ENCODE peak calls at places on chromosome 3, in ten cellular contexts. I is stomach, B is uterus, U is breast epithelium, F is transverse colon, J is esophagus squamous epithelium, X is heart left ventricle, H is upper lobe of left lung, K is HCT116, N is spleen. W is an unnamed sample.

GRCh38 chr3:96236499-96236898 is 577.9 kb upstream of the EPHA6 start:
- DNase-seq in N (no peak), K (no peak), F (no peak), I (no peak), H (no peak), X (no peak), B (no peak), U (no peak), J (no peak), W (no peak)

GRCh38 chr3:2540115-2540514 is 441.4 kb downstream of the CNTN4 start:
- DNase-seq in J (no peak), N (no peak), B (no peak), X (no peak), H (no peak), K (no peak), I (no peak), U (no peak), F (no peak), W (no peak)

GRCh38 chr3:124813541-124813940 is 73.6 kb downstream of the ITGB5 start:
- DNase-seq in K (no peak), U (no peak), J (no peak), I (no peak), B (no peak), H (no peak), X (no peak), N (no peak), F (no peak), W (no peak)

GRCh38 chr3:12990306-12990705 is 82.9 kb downstream of the IQSEC1 start:
- DNase-seq in X (no peak), U (peak; percentile 54), J (no peak), F (peak; percentile 3), H (no peak), B (no peak), N (peak; percentile 52), K (no peak), I (no peak), W (no peak)

GRCh38 chr3:45551214-45552010 is 43.1 kb upstream of the LIMD1 start:
- DNase-seq in N (no peak), B (peak; percentile 83), I (peak; percentile 33), X (peak; percentile 83), U (peak; percentile 65), K (peak; percentile 39), J (no peak), F (peak; percentile 37), H (no peak), W (peak; percentile 56)

GRCh38 chr3:115702598-115702997 is 79.3 kb downstream of the GAP43 start:
- DNase-seq in F (no peak), U (no peak), N (no peak), J (no peak), H (no peak), X (no peak), I (no peak), B (no peak), K (no peak), W (no peak)

GRCh38 chr3:100992086-100993033 is 861 bp downstream of the ABI3BP start:
- DNase-seq in X (no peak), F (peak; percentile 13), B (no peak), H (peak; percentile 24), K (no peak), J (no peak), N (no peak), I (no peak), U (no peak), W (no peak)

GRCh38 chr3:128489860-128490649 is 2.9 kb downstream of the GATA2 start:
- DNase-seq in H (no peak), N (peak; percentile 81), U (no peak), B (peak; percentile 56), I (no peak), F (no peak), X (no peak), J (no peak), K (no peak), W (no peak)

GRCh38 chr3:141331370-141332318 is 36.7 kb upstream of the ZBTB38 start:
- DNase-seq in I (no peak), X (peak; percentile 80), N (no peak), U (no peak), B (peak; percentile 50), J (no peak), K (peak; percentile 8), H (peak; percentile 59), F (peak; percentile 35), W (no peak)

GRCh38 chr3:72953325-72953956 is 43.2 kb upstream of the PPP4R2 start:
- DNase-seq in N (no peak), U (no peak), J (no peak), K (no peak), H (no peak), I (no peak), X (no peak), F (no peak), B (peak; percentile 54), W (no peak)

GRCh38 chr3:170999737-171000242 is 26.7 kb downstream of the SLC2A2 start:
- DNase-seq in F (peak; percentile 49), J (no peak), I (no peak), K (peak; percentile 61), U (no peak), B (peak; percentile 26), H (no peak), X (no peak), N (no peak), W (no peak)

GRCh38 chr3:138747229-138747628 is 87.5 kb downstream of the PIK3CB start:
- DNase-seq in U (no peak), F (no peak), I (no peak), B (no peak), N (no peak), J (no peak), K (no peak), H (no peak), X (no peak), W (no peak)

GRCh38 chr3:157078131-157078835 is 81.7 kb downstream of the CCNL1 start:
- DNase-seq in F (no peak), J (no peak), H (no peak), B (no peak), U (no peak), X (no peak), K (no peak), I (no peak), N (no peak), W (no peak)

GRCh38 chr3:184164648-184165330 is 9.6 kb downstream of the DVL3 start:
- DNase-seq in J (no peak), B (no peak), X (no peak), K (no peak), F (no peak), H (no peak), U (no peak), I (no peak), N (peak; percentile 67), W (no peak)

GRCh38 chr3:173933113-173933512 is 535.6 kb downstream of the NLGN1 start:
- DNase-seq in X (no peak), U (no peak), B (no peak), H (no peak), N (no peak), J (no peak), I (no peak), F (no peak), K (no peak), W (no peak)

GRCh38 chr3:22377421-22377820 is 626.4 kb upstream of the ZNF385D start:
- DNase-seq in X (no peak), U (no peak), I (no peak), J (no peak), F (no peak), H (no peak), K (no peak), B (no peak), N (no peak), W (no peak)

GRCh38 chr3:127427169-127427655 is 139.4 kb upstream of the PRR20G start:
- DNase-seq in U (no peak), H (peak; percentile 6), F (no peak), X (no peak), B (peak; percentile 6), N (peak; percentile 36), K (no peak), I (no peak), J (no peak), W (no peak)

GRCh38 chr3:27729748-27730611 is 7.9 kb upstream of the EOMES start:
- DNase-seq in U (no peak), F (no peak), N (no peak), I (no peak), B (no peak), K (no peak), X (no peak), J (no peak), H (no peak), W (no peak)

DNA sequence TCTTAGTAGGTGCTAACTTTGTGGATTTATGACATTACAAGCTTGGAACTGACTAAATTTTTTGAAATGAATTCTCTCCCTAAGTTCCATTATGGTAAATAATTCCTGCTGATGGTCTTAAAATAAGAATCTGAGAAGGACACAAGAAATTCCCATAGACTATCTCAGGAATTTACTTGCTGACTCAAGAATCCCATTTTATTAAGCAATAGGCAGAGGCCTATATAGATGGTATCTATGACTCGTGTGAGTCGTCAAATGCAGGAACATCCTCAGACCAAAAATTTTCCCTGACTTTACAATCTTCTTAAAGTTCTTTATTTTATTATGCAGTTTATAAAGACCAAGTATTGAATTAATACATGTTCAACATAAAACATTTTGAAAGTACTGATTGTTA is 30.7 kb upstream of the CBLB start:
- DNase-seq in J (no peak), F (no peak), U (no peak), K (no peak), H (no peak), X (no peak), B (no peak), N (no peak), I (no peak), W (no peak)
- TF ChIP-seq POLR2A in J (no peak), F (no peak), U (no peak), K (no peak), H (no peak), X (no peak), B (no peak), N (no peak), I (no peak), W (no peak)

GRCh38 chr3:194488007-194488742 is 1.4 kb upstream of the ATP13A3 start:
- DNase-seq in B (no peak), X (no peak), F (no peak), N (no peak), U (no peak), J (no peak), I (no peak), K (no peak), H (no peak), W (no peak)
- TF ChIP-seq CTCF in B (no peak), X (no peak), F (no peak), N (no peak), U (no peak), J (no peak), I (no peak), K (no peak), H (no peak), W (no peak)

DNA sequence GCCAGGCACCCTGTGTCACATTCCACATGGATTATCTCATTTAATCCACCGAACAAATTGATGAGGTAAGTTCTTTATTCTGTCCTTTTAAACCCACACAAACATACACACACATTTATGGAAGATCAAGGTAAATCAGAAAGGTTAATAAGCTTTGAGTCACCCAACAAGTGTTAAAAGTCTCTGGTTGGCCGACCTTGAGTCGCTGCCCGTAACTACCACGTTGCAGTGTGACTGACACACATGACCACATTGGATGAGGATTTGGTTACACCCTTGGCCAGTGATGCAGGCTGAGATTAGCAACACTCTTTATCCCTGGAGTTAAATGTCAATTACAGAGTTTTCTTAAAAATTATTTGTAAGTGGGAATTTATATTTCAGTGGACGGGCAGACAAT is 19.2 kb downstream of the FOXP1 start:
- DNase-seq in F (no peak), H (no peak), N (no peak), U (no peak), I (no peak), K (no peak), B (no peak), X (no peak), J (no peak), W (peak; percentile 32)
- H3K27ac ChIP-seq in F (no peak overlapping the region), H (no peak overlapping the region), N (no peak overlapping the region), U (peak overlapping the region; percentile 59), I (no peak overlapping the region), K (no peak overlapping the region), B (no peak overlapping the region), X (no peak overlapping the region), J (peak overlapping the region; percentile 38), W (no peak overlapping the region)

GRCh38 chr3:14477311-14477935 is 62.7 kb downstream of the GRIP2 start:
- DNase-seq in N (peak; percentile 40), J (no peak), U (no peak), K (no peak), F (no peak), H (no peak), I (no peak), B (no peak), X (no peak), W (no peak)
- TF ChIP-seq POLR2A in N (no peak), J (no peak), U (no peak), K (no peak), F (no peak), H (no peak), I (no peak), B (no peak), X (no peak), W (no peak)

W was measured in tibial nerve.